ENCODE peak calls at places on chromosomes 2 and 18, in six cellular contexts. N is neural crest cell, D is cardiac fibroblast, T is transverse colon, G is OCI-LY7, P is tibial nerve. S is an unnamed sample.

GRCh38 chr2:203510941-203511305 is 24.2 kb downstream of the RAPH1 start:
- DNase-seq in N (no peak), D (peak), T (no peak), G (no peak), P (no peak), S (no peak)

GRCh38 chr2:234678721-234679120 is 181.8 kb upstream of the ARL4C start:
- DNase-seq in N (no peak), D (peak), T (no peak), G (no peak), P (peak), S (peak)

GRCh38 chr2:215711484-215712034 is 275.7 kb upstream of the FN1 start:
- DNase-seq in N (no peak), D (peak), T (no peak), G (no peak), P (no peak), S (no peak)

GRCh38 chr2:232436381-232437129 is 19.4 kb upstream of the ALPI start:
- DNase-seq in N (no peak), D (no peak), T (no peak), G (no peak), P (no peak), S (no peak)

GRCh38 chr2:127146820-127147502 is 40.0 kb upstream of the BIN1 start:
- DNase-seq in N (no peak), D (no peak), T (no peak), G (no peak), P (no peak), S (peak)

GRCh38 chr2:26396734-26397298 is 4.9 kb upstream of the DRC1 start:
- DNase-seq in N (no peak), D (no peak), T (no peak), G (no peak), P (no peak), S (no peak)

GRCh38 chr2:48415765-48416515 is 114.0 kb upstream of the STON1 start:
- DNase-seq in N (no peak), D (peak), T (no peak), G (no peak), P (no peak), S (no peak)

GRCh38 chr2:240429872-240430491 is 5.5 kb upstream of the GPC1 start:
- DNase-seq in N (no peak), D (no peak), T (no peak), G (no peak), P (no peak), S (peak)

GRCh38 chr2:216949685-216950397 is 90.0 kb upstream of the TNP1 start:
- DNase-seq in N (no peak), D (no peak), T (no peak), G (no peak), P (no peak), S (no peak)

GRCh38 chr2:172298009-172298408 is 129.4 kb upstream of the ITGA6 start:
- DNase-seq in N (no peak), D (no peak), T (no peak), G (no peak), P (no peak), S (no peak)

GRCh38 chr2:119383410-119384140 is 16.8 kb downstream of the DBI start:
- DNase-seq in N (no peak), D (no peak), T (no peak), G (peak), P (no peak), S (no peak)

GRCh38 chr2:16661536-16661935 is 4.1 kb downstream of the CYRIA start:
- DNase-seq in N (no peak), D (no peak), T (no peak), G (no peak), P (no peak), S (no peak)

GRCh38 chr18:8499810-8500663 is 109.2 kb upstream of the RAB12 start:
- DNase-seq in N (no peak), D (no peak), T (no peak), G (no peak), P (no peak), S (no peak)

GRCh38 chr18:5970032-5970431 is 74.7 kb upstream of the TMEM200C start:
- DNase-seq in N (no peak), D (peak), T (peak), G (no peak), P (no peak), S (peak)

GRCh38 chr2:147679664-147680502 is 164.9 kb upstream of the ACVR2A start:
- DNase-seq in N (no peak), D (no peak), T (no peak), G (no peak), P (no peak), S (no peak)

GRCh38 chr2:209236369-209236768 is 187.5 kb upstream of the MAP2 start:
- DNase-seq in N (no peak), D (no peak), T (no peak), G (no peak), P (no peak), S (no peak)

GRCh38 chr2:181886192-181886591 is 5.3 kb upstream of the ITPRID2 start:
- DNase-seq in N (no peak), D (no peak), T (no peak), G (no peak), P (no peak), S (no peak)

GRCh38 chr2:84126084-84126483 is 333.0 kb downstream of the SUCLG1 start:
- DNase-seq in N (no peak), D (no peak), T (no peak), G (no peak), P (no peak), S (no peak)

GRCh38 chr18:10234281-10234680 is 220.2 kb upstream of the APCDD1 start:
- DNase-seq in N (no peak), D (peak), T (no peak), G (no peak), P (no peak), S (no peak)

GRCh38 chr2:129903586-129904425 is 75.7 kb upstream of the RAB6C start:
- DNase-seq in N (no peak), D (no peak), T (no peak), G (peak), P (no peak), S (peak)

GRCh38 chr2:157107877-157108276 is 149.6 kb upstream of the GALNT5 start:
- DNase-seq in N (no peak), D (peak), T (peak), G (no peak), P (no peak), S (no peak)

GRCh38 chr18:13253786-13254755 is 35.5 kb downstream of the LDLRAD4 start:
- DNase-seq in N (no peak), D (no peak), T (no peak), G (no peak), P (no peak), S (peak)

GRCh38 chr18:78703297-78703696 is 276.3 kb upstream of the SALL3 start:
- DNase-seq in N (no peak), D (no peak), T (no peak), G (no peak), P (no peak), S (no peak)

GRCh38 chr18:40243592-40243991 is 1711.4 kb upstream of the PIK3C3 start:
- DNase-seq in N (no peak), D (no peak), T (no peak), G (no peak), P (no peak), S (no peak)

GRCh38 chr2:207975910-207976309 is 49.4 kb downstream of the PLEKHM3 start:
- DNase-seq in N (no peak), D (no peak), T (no peak), G (no peak), P (no peak), S (no peak)

GRCh38 chr2:174597347-174598047 is at the start of gene WIPF1:
- DNase-seq in N (no peak), D (peak), T (peak), G (peak), P (no peak), S (no peak)

GRCh38 chr2:23624378-23624777 is 239.4 kb downstream of the KLHL29 start:
- DNase-seq in N (no peak), D (no peak), T (no peak), G (peak), P (no peak), S (no peak)

GRCh38 chr2:648476-649424 is 28.5 kb downstream of the TMEM18 start:
- DNase-seq in N (no peak), D (no peak), T (no peak), G (no peak), P (no peak), S (peak)

GRCh38 chr2:233688341-233688740 is 4.3 kb upstream of the UGT1A6 start:
- DNase-seq in N (no peak), D (no peak), T (no peak), G (no peak), P (no peak), S (no peak)

GRCh38 chr18:80023173-80023572 is 11.1 kb upstream of the RBFA start:
- DNase-seq in N (no peak), D (no peak), T (no peak), G (peak), P (no peak), S (no peak)

GRCh38 chr18:12726774-12727550 is 24.1 kb downstream of the PSMG2 start:
- DNase-seq in N (peak), D (peak), T (peak), G (peak), P (peak), S (peak)

GRCh38 chr18:55739488-55739887 is 151.5 kb upstream of the TCF4 start:
- DNase-seq in N (no peak), D (no peak), T (no peak), G (no peak), P (no peak), S (no peak)

GRCh38 chr2:238811293-238811692 is 36.6 kb upstream of the TWIST2 start:
- DNase-seq in N (no peak), D (peak), T (no peak), G (no peak), P (no peak), S (no peak)

GRCh38 chr2:190553254-190553653 is 18.7 kb upstream of the NEMP2 start:
- DNase-seq in N (no peak), D (no peak), T (no peak), G (no peak), P (no peak), S (no peak)

GRCh38 chr2:109255594-109255993 is 126.6 kb downstream of the SH3RF3 start:
- DNase-seq in N (no peak), D (no peak), T (no peak), G (peak), P (no peak), S (no peak)

GRCh38 chr2:238947920-238948710 is 100.2 kb downstream of the TWIST2 start:
- DNase-seq in N (no peak), D (peak), T (no peak), G (no peak), P (peak), S (no peak)

GRCh38 chr18:55321268-55322175 is 266.5 kb downstream of the TCF4 start:
- DNase-seq in N (peak), D (peak), T (peak), G (peak), P (peak), S (peak)

DNA sequence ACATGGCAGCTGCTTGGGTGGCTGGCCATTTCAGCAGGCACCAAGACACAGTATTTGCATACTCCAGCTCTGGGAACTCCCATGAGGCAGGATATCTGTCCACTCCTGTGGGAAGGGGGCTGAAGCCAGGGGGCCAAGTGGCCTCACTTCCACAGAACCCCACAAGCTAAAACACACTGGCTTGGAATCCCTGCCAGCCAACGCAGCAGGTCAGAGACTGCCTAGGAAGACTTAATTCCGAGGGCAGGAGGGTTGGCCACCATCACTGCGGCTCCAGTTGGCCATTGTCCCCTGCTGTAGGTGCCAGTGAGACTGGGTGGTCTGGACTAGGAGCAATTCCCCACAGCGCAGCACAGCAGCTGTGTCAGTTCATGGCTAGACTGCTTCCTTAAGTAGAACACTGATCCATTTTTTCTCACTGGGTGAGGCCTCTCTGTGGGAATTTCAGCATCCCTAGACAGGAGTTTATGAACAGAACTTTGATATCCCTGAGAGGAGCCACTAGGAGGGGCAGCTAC is 52.0 kb downstream of the SPAG16 start:
- DNase-seq in N (no peak), D (no peak), T (no peak), G (no peak), P (no peak), S (no peak)
- TF ChIP-seq CTCF in N (no peak), D (no peak), T (no peak), G (no peak), P (no peak), S (no peak)

DNA sequence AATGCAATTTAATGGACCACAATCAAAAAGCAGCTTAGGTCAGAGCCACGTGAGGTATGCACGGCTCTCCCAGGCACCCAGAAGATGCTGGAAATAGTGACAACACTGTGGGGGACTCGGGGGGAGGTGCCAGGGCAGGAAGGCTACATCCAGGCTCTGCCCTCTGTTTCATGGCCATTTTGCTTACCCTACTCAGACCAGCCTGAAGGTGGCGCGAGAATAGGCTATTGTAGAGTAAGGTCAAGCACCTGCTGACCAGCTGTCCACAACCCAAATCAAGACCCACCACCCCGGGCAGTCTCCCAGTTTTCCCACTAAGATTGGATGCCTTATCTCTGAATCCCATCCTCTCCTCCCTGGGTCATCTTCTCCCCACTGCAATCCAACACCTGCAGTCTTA is 115.7 kb downstream of the VIT start:
- DNase-seq in N (no peak), D (no peak), T (no peak), G (no peak), P (no peak), S (no peak)
- TF ChIP-seq CTCF in N (no peak), D (peak), T (no peak), G (peak), P (no peak), S (peak)

GRCh38 chr18:2994190-2994589 is 18.8 kb downstream of the LPIN2 start:
- DNase-seq in N (no peak), D (no peak), T (no peak), G (no peak), P (no peak), S (no peak)
- TF ChIP-seq CTCF in N (no peak), D (no peak), T (no peak), G (no peak), P (no peak), S (no peak)

GRCh38 chr2:218217366-218218309 is 649 bp downstream of the ARPC2 start:
- DNase-seq in N (peak), D (peak), T (peak), G (peak), P (no peak), S (no peak)

GRCh38 chr2:218218409-218219185 is 1.6 kb downstream of the ARPC2 start:
- DNase-seq in N (no peak), D (no peak), T (no peak), G (peak), P (no peak), S (no peak)

GRCh38 chr2:218216336-218216673 is 684 bp upstream of the ARPC2 start:
- DNase-seq in N (no peak), D (peak), T (no peak), G (no peak), P (no peak), S (no peak)

GRCh38 chr2:218219934-218220333 is 2.9 kb downstream of the ARPC2 start:
- DNase-seq in N (no peak), D (no peak), T (no peak), G (no peak), P (no peak), S (no peak)

DNA sequence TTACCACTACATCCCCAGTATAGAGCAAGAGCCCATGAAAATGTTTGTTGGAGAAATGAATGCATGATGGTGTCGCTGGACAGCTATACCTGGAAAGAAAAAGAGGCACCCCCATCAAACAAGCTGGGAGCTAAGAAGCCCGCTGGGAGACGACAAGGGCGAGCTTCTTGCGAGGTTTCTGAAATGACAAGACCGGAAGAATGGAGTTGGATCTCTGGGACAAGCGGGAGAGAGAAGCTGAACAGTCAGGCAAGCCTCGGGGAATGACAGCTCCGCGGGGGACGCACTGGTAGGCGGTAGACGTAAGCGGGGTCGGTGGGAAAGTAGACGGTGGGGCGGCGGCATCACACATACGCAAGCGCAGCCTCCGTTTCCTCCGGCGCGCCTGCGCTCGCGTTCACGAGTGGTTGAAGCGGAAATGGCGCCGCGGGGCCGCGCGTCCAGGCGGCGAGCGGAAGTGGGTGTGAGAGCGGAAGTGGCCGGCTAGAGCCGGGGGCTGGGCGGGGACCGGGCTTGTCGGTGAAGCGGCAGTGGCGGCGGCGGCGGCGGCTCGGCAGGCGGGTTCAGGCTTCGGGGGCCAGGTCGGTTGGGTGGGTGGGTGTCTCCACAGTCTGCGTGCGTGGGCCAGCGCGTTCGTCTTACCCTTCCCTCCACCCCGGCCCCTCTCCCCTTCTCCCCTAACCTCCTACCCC is at the start of gene ARPC2:
- DNase-seq in N (peak), D (peak), T (peak), G (peak), P (peak), S (peak)
- TF ChIP-seq CTCF in N (no peak), D (no peak), T (peak), G (no peak), P (peak), S (no peak)

GRCh38 chr2:138716183-138716582 is 64.0 kb downstream of the NXPH2 start:
- DNase-seq in N (no peak), D (no peak), T (no peak), G (peak), P (no peak), S (no peak)
- TF ChIP-seq CTCF in N (no peak), D (no peak), T (no peak), G (peak), P (no peak), S (no peak)

GRCh38 chr18:34834897-34835296 is 124.8 kb downstream of the DTNA start:
- DNase-seq in N (no peak), D (peak), T (no peak), G (no peak), P (no peak), S (no peak)

GRCh38 chr18:34835466-34835865 is 125.4 kb downstream of the DTNA start:
- DNase-seq in N (no peak), D (no peak), T (no peak), G (no peak), P (no peak), S (no peak)

GRCh38 chr18:34838669-34839068 is 128.6 kb downstream of the DTNA start:
- DNase-seq in N (no peak), D (no peak), T (no peak), G (no peak), P (no peak), S (no peak)

GRCh38 chr18:34837769-34838194 is 127.7 kb downstream of the DTNA start:
- DNase-seq in N (no peak), D (peak), T (no peak), G (no peak), P (peak), S (no peak)

GRCh38 chr18:34840416-34840815 is 130.3 kb downstream of the DTNA start:
- DNase-seq in N (no peak), D (no peak), T (no peak), G (no peak), P (no peak), S (no peak)
- TF ChIP-seq CTCF in N (no peak), D (no peak), T (no peak), G (no peak), P (no peak), S (no peak)

GRCh38 chr2:72893594-72894319 is 6.5 kb downstream of the SPR start:
- DNase-seq in N (peak), D (peak), T (peak), G (peak), P (no peak), S (no peak)
- TF ChIP-seq CTCF in N (peak), D (peak), T (peak), G (peak), P (peak), S (peak)

GRCh38 chr18:3773303-3773702 is 323.3 kb downstream of the TGIF1 start:
- DNase-seq in N (no peak), D (no peak), T (no peak), G (no peak), P (no peak), S (no peak)
- TF ChIP-seq CTCF in N (peak), D (peak), T (no peak), G (peak), P (no peak), S (no peak)

S was measured in osteocyte.